ENCODE peak calls at places on chromosome 12, in nine cellular contexts. K is naive thymus-derived CD4-positive, alpha-beta T cell; D is right lobe of liver; R is hepatocyte; T is heart right ventricle; J is H7; S is tibial artery; B is adrenal gland; Q is DND-41. U is an unnamed sample. For H3K27me3, the result is how much of the 10 kb centered on the place peaks cover.

GRCh38 chr12:111748195-111748803 is 18.4 kb upstream of the ALDH2 start:
- DNase-seq in K (no peak), D (no peak), R (no peak), T (no peak), J (no peak), S (no peak), B (peak), Q (no peak), U (no peak)

GRCh38 chr12:98696036-98696646 is 51.1 kb downstream of the APAF1 start:
- DNase-seq in K (no peak), D (no peak), R (no peak), T (no peak), J (peak), S (no peak), B (no peak), Q (no peak), U (no peak)

GRCh38 chr12:4027412-4027811 is 154.2 kb upstream of the PARP11 start:
- DNase-seq in K (peak), D (no peak), R (peak), T (no peak), J (no peak), S (no peak), B (peak), Q (peak), U (peak)

GRCh38 chr12:73719223-73719622 is 818.4 kb upstream of the ATXN7L3B start:
- DNase-seq in K (no peak), D (no peak), R (no peak), T (no peak), J (no peak), S (no peak), B (no peak), Q (no peak), U (no peak)

GRCh38 chr12:108922918-108923317 is 43.0 kb downstream of the DAO start:
- DNase-seq in K (no peak), D (no peak), R (no peak), T (no peak), J (no peak), S (no peak), B (no peak), Q (no peak), U (no peak)

GRCh38 chr12:103833095-103833777 is 7.8 kb downstream of the NT5DC3 start:
- DNase-seq in K (no peak), D (no peak), R (no peak), T (no peak), J (no peak), S (no peak), B (no peak), Q (no peak), U (no peak)

GRCh38 chr12:110073049-110073831 is 24.9 kb upstream of the C12orf76 start:
- DNase-seq in K (peak), D (peak), R (no peak), T (peak), J (peak), S (peak), B (peak), Q (peak), U (peak)

GRCh38 chr12:19971396-19971802 is 396.9 kb upstream of the PDE3A start:
- DNase-seq in K (no peak), D (peak), R (peak), T (no peak), J (peak), S (no peak), B (no peak), Q (no peak), U (no peak)

GRCh38 chr12:105561981-105562726 is 231.7 kb downstream of the C12orf75 start:
- DNase-seq in K (no peak), D (no peak), R (peak), T (peak), J (no peak), S (peak), B (peak), Q (no peak), U (no peak)

GRCh38 chr12:10554228-10554970 is 48.7 kb downstream of the EIF2S3B start:
- DNase-seq in K (peak), D (no peak), R (no peak), T (no peak), J (no peak), S (no peak), B (no peak), Q (peak), U (peak)

GRCh38 chr12:50533971-50534370 is 29.2 kb downstream of the DIP2B start:
- DNase-seq in K (no peak), D (no peak), R (no peak), T (no peak), J (no peak), S (no peak), B (no peak), Q (no peak), U (no peak)

GRCh38 chr12:70043490-70044138 is 199.6 kb upstream of the CNOT2 start:
- DNase-seq in K (no peak), D (no peak), R (no peak), T (peak), J (no peak), S (no peak), B (no peak), Q (no peak), U (no peak)

GRCh38 chr12:101670007-101670671 is 27.3 kb upstream of the CHPT1 start:
- DNase-seq in K (peak), D (no peak), R (peak), T (peak), J (peak), S (peak), B (peak), Q (peak), U (peak)

GRCh38 chr12:40170593-40170992 is 54.2 kb upstream of the LRRK2 start:
- DNase-seq in K (no peak), D (no peak), R (no peak), T (no peak), J (no peak), S (no peak), B (no peak), Q (no peak), U (peak)

GRCh38 chr12:80045594-80045993 is 53.7 kb upstream of the OTOGL start:
- DNase-seq in K (no peak), D (no peak), R (no peak), T (no peak), J (no peak), S (no peak), B (no peak), Q (no peak), U (no peak)

GRCh38 chr12:71556471-71556870 is 107.2 kb downstream of the ZFC3H1 start:
- DNase-seq in K (no peak), D (no peak), R (no peak), T (no peak), J (no peak), S (no peak), B (no peak), Q (no peak), U (no peak)

GRCh38 chr12:3329361-3329760 is 161.6 kb upstream of the PRMT8 start:
- DNase-seq in K (no peak), D (peak), R (no peak), T (no peak), J (no peak), S (no peak), B (no peak), Q (no peak), U (peak)

GRCh38 chr12:38919191-38919590 is 13.8 kb upstream of the CPNE8 start:
- DNase-seq in K (no peak), D (no peak), R (no peak), T (no peak), J (no peak), S (no peak), B (peak), Q (no peak), U (no peak)

GRCh38 chr12:118238888-118239287 is 103.0 kb downstream of the PEBP1 start:
- DNase-seq in K (no peak), D (no peak), R (no peak), T (no peak), J (no peak), S (no peak), B (no peak), Q (no peak), U (no peak)

GRCh38 chr12:95998611-95999300 is 2.6 kb upstream of the HAL start:
- DNase-seq in K (peak), D (no peak), R (peak), T (peak), J (peak), S (no peak), B (peak), Q (peak), U (peak)

GRCh38 chr12:64243809-64244208 is 21.7 kb upstream of the KICS2 start:
- DNase-seq in K (no peak), D (no peak), R (no peak), T (no peak), J (no peak), S (no peak), B (no peak), Q (no peak), U (no peak)

GRCh38 chr12:111741235-111741812 is 25.4 kb upstream of the ALDH2 start:
- DNase-seq in K (no peak), D (no peak), R (peak), T (no peak), J (no peak), S (no peak), B (peak), Q (no peak), U (peak)

GRCh38 chr12:132286912-132287311 is 42.5 kb downstream of the GALNT9 start:
- DNase-seq in K (no peak), D (no peak), R (no peak), T (no peak), J (no peak), S (no peak), B (no peak), Q (no peak), U (no peak)

GRCh38 chr12:29176951-29177350 is 27.9 kb downstream of the FAR2 start:
- DNase-seq in K (no peak), D (no peak), R (no peak), T (no peak), J (no peak), S (no peak), B (no peak), Q (no peak), U (no peak)

GRCh38 chr12:678747-679712 is 15.8 kb upstream of the NINJ2 start:
- DNase-seq in K (no peak), D (no peak), R (no peak), T (no peak), J (no peak), S (no peak), B (no peak), Q (no peak), U (no peak)

GRCh38 chr12:102634216-102634615 is 153.9 kb upstream of the IGF1 start:
- DNase-seq in K (no peak), D (no peak), R (no peak), T (no peak), J (no peak), S (no peak), B (no peak), Q (no peak), U (no peak)

GRCh38 chr12:92049403-92049802 is 96.2 kb downstream of the BTG1 start:
- DNase-seq in K (no peak), D (no peak), R (no peak), T (no peak), J (no peak), S (no peak), B (no peak), Q (no peak), U (no peak)

GRCh38 chr12:124032265-124032886 is 59.4 kb downstream of the ZNF664 start:
- DNase-seq in K (peak), D (no peak), R (peak), T (peak), J (peak), S (peak), B (peak), Q (peak), U (peak)

GRCh38 chr12:66062280-66062605 is 68.3 kb downstream of the LLPH start:
- DNase-seq in K (no peak), D (no peak), R (no peak), T (no peak), J (no peak), S (no peak), B (no peak), Q (no peak), U (no peak)

GRCh38 chr12:78700565-78700964 is 164.0 kb upstream of the SYT1 start:
- DNase-seq in K (no peak), D (no peak), R (no peak), T (no peak), J (no peak), S (no peak), B (no peak), Q (no peak), U (no peak)

GRCh38 chr12:43109626-43110345 is 442.2 kb downstream of the ADAMTS20 start:
- DNase-seq in K (no peak), D (no peak), R (no peak), T (no peak), J (no peak), S (no peak), B (no peak), Q (no peak), U (no peak)

GRCh38 chr12:52912711-52913423 is 8.0 kb upstream of the KRT8 start:
- DNase-seq in K (no peak), D (no peak), R (peak), T (no peak), J (no peak), S (no peak), B (no peak), Q (no peak), U (peak)

GRCh38 chr12:106901276-106901675 is 54.4 kb upstream of the TMEM263 start:
- DNase-seq in K (no peak), D (no peak), R (no peak), T (no peak), J (no peak), S (no peak), B (no peak), Q (no peak), U (no peak)

DNA sequence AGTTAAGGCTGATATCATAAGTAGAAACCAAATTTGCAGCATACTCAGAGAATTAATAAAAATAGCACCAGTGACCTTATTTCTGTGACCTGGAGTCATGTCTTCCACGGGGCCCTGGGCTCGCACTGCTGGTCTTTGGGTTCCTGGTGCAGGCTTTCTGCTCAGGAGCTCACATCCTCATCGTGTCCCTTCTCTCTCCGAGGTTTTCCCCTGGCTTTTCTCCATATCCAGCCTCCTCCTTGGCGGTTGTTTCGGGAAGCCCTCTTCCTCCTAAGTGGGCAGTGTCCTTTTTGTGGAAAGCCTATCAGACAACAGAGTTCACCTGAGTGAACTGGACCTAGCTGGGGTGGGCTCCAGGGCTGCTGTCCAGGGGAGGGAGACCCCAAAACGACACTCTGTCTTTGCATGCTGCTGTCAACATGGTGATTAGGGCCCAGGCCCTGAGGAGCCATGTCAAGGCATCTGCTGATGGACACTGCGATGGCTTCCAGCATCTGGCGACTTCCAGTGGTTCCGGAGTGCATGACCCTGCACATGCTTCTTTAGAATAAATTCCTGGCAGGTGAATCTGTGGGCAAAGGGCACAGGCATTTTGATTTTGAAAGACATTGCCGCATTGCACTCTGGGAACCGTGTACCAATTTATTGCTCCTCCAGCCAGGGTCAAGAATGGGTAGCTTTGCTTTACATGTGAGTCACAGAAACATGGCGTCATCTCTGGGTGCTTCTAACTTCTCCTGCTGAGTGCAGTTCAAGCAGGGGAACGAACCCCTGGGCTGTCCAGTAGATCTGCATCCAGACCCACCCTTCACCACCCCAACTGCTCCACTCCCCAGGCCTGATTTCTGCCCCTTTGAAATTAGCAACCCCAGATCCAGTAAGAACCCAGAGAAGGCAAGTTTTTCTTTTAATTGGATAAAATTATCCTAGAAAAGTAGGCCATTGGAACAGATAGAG is 136.8 kb downstream of the ADGRD1 start:
- DNase-seq in K (no peak), D (peak), R (no peak), T (no peak), J (no peak), S (no peak), B (peak), Q (no peak), U (no peak)
- H3K27me3 ChIP-seq in K (under half), D (under half), R (under half), T (under half), J (under half), S (under half), B (under half), Q (under half), U (under half)

GRCh38 chr12:94620611-94621010 is 29.7 kb downstream of the TMCC3 start:
- DNase-seq in K (no peak), D (no peak), R (no peak), T (no peak), J (no peak), S (no peak), B (no peak), Q (no peak), U (no peak)
- H3K27me3 ChIP-seq in K (under half), D (under half), R (under half), T (under half), J (under half), S (under half), B (under half), Q (under half), U (under half)

DNA sequence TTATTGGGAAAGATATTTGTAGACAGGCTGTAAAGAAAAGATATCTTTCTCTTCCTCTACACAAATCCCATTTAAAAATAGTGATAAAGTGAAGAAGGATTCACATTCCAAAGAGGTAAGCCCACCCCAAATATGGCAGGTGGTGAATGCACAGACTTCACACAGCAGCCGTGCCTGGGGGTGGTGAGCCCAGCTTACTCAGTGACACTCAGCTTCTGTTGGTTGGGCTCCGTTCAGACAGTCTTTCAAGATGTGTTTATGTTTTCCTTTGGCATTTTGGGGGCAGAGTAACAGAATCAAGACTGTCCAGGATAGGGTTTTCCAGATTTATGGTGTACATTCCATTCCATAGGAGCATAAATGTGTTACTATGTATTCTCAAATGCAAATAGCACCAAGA is 4.1 kb upstream of the COL2A1 start:
- DNase-seq in K (no peak), D (no peak), R (no peak), T (no peak), J (no peak), S (no peak), B (no peak), Q (no peak), U (no peak)
- H3K27me3 ChIP-seq in K (under half), D (under half), R (under half), T (half or more), J (half or more), S (half or more), B (under half), Q (under half), U (under half)

GRCh38 chr12:57033428-57033827 is 16.5 kb downstream of the MYO1A start:
- DNase-seq in K (no peak), D (no peak), R (no peak), T (no peak), J (no peak), S (no peak), B (no peak), Q (no peak), U (no peak)
- H3K27me3 ChIP-seq in K (under half), D (under half), R (under half), T (under half), J (under half), S (under half), B (under half), Q (under half), U (under half)

GRCh38 chr12:54000774-54001114 is 783 bp downstream of the HOXC9 start:
- DNase-seq in K (no peak), D (no peak), R (no peak), T (no peak), J (no peak), S (no peak), B (no peak), Q (no peak), U (no peak)
- H3K27me3 ChIP-seq in K (half or more), D (under half), R (half or more), T (half or more), J (half or more), S (under half), B (under half), Q (half or more), U (half or more)

U was measured in thyroid gland.